ENCODE peak calls at places on chromosomes 1 and 21, in six cellular contexts. P is fibroblast of mammary gland, G is ovary, X is kidney epithelial cell, D is tibial nerve, V is GM12878. R is an unnamed sample.

GRCh38 chr1:32893198-32894018 is 7.1 kb downstream of the HPCA start:
- DNase-seq in P (peak; percentile 14), G (peak; percentile 55), V (no peak), X (no peak), D (no peak), R (no peak)

GRCh38 chr1:87334351-87335174 is 5.9 kb downstream of the LMO4 start:
- DNase-seq in P (peak; percentile 61), D (no peak), G (no peak), X (no peak), V (no peak), R (peak; percentile 42)

GRCh38 chr1:183025782-183026774 is 2.9 kb downstream of the LAMC1 start:
- DNase-seq in D (no peak), G (no peak), V (peak; percentile 51), X (no peak), P (peak; percentile 35), R (no peak)

GRCh38 chr1:248852548-248852947 is 6.3 kb downstream of the ZNF692 start:
- DNase-seq in V (no peak), D (no peak), X (no peak), P (no peak), G (no peak), R (no peak)

GRCh38 chr1:30325999-30326398 is 397.4 kb downstream of the MATN1 start:
- DNase-seq in G (no peak), P (no peak), V (no peak), X (no peak), D (no peak), R (no peak)

GRCh38 chr1:231395051-231395995 is 26.8 kb downstream of the EGLN1 start:
- DNase-seq in P (peak; percentile 98), X (peak; percentile 95), D (no peak), G (no peak), V (no peak), R (peak; percentile 73)

GRCh38 chr1:21123287-21123961 is 53.3 kb downstream of the EIF4G3 start:
- DNase-seq in V (no peak), G (no peak), X (no peak), D (no peak), P (no peak), R (no peak)

GRCh38 chr1:182101415-182102041 is 40.0 kb upstream of the ZNF648 start:
- DNase-seq in V (no peak), P (no peak), X (no peak), D (no peak), G (no peak), R (no peak)

GRCh38 chr1:166017395-166017794 is 149.4 kb downstream of the FAM78B start:
- DNase-seq in G (no peak), P (no peak), D (no peak), X (no peak), V (no peak), R (no peak)

GRCh38 chr1:242185728-242186127 is 186.8 kb upstream of the MAP1LC3C start:
- DNase-seq in D (no peak), V (no peak), G (no peak), P (peak; percentile 13), X (no peak), R (no peak)

GRCh38 chr1:92094595-92094994 is 14.4 kb downstream of the BTBD8 start:
- DNase-seq in D (no peak), X (no peak), G (no peak), P (no peak), V (no peak), R (no peak)

GRCh38 chr1:171610385-171610784 is 11.7 kb upstream of the MYOCOS start:
- DNase-seq in V (no peak), X (no peak), G (no peak), D (no peak), P (peak; percentile 73), R (no peak)

GRCh38 chr1:31904339-31905092 is 33.7 kb downstream of the PTP4A2 start:
- DNase-seq in X (no peak), G (no peak), P (peak; percentile 76), D (no peak), V (no peak), R (no peak)

GRCh38 chr1:27111771-27112573 is 43.0 kb downstream of the SLC9A1 start:
- DNase-seq in D (peak; percentile 47), V (no peak), P (peak; percentile 100), G (peak; percentile 93), X (peak; percentile 99), R (peak; percentile 75)

GRCh38 chr21:36630485-36631206 is 68.3 kb upstream of the SIM2 start:
- DNase-seq in X (no peak), G (no peak), D (peak; percentile 22), P (peak; percentile 45), V (no peak), R (peak; percentile 23)

GRCh38 chr1:39980555-39981313 is 25.8 kb downstream of the MFSD2A start:
- DNase-seq in V (no peak), G (no peak), D (no peak), X (no peak), P (no peak), R (no peak)

DNA sequence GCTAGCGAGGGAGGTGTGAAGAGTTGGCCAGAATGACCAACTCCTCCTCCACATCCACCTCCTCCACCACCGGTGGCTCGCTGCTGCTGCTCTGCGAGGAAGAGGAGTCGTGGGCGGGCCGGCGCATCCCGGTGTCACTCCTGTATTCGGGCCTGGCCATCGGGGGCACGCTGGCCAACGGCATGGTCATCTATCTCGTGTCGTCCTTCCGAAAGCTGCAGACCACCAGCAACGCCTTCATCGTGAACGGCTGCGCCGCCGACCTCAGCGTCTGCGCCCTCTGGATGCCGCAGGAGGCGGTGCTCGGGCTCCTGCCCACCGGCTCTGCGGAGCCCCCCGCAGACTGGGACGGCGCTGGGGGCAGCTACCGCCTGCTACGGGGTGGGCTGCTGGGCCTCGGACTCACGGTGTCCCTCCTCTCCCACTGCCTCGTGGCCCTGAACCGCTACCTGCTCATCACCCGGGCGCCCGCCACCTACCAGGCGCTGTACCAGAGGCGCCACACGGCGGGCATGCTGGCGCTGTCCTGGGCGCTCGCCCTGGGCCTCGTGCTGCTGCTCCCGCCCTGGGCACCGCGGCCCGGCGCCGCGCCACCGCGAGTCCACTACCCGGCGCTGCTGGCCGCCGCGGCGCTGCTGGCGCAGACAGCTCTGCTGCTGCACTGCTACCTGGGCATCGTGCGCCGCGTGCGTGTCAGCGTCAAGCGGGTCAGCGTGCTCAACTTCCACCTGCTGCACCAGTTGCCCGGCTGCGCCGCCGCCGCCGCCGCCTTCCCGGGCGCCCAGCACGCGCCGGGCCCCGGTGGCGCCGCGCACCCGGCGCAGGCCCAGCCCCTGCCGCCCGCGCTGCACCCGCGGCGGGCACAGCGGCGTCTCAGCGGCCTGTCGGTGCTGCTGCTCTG is 1.2 kb downstream of the GPR88 start:
- DNase-seq in G (peak; percentile 39), X (no peak), D (no peak), V (no peak), P (no peak), R (no peak)
- H3K4me3 ChIP-seq in G (peak overlapping the region; percentile 21), X (peak overlapping the region; percentile 30), D (peak overlapping the region; percentile 29), V (peak overlapping the region; percentile 28), P (peak overlapping the region; percentile 28), R (peak overlapping the region; percentile 29)

GRCh38 chr1:2190491-2190976 is 4.0 kb downstream of the FAAP20 start:
- DNase-seq in X (no peak), G (no peak), P (peak; percentile 19), D (no peak), V (no peak), R (no peak)
- H3K4me3 ChIP-seq in X (no peak overlapping the region), G (peak overlapping the region; percentile 58), P (peak overlapping the region; percentile 48), D (peak overlapping the region; percentile 48), V (no peak overlapping the region), R (no peak overlapping the region)

GRCh38 chr1:6180578-6181311 is 624 bp upstream of the CHD5 start:
- DNase-seq in D (no peak), X (no peak), V (no peak), P (no peak), G (peak; percentile 23), R (no peak)

GRCh38 chr1:6179564-6180175 is 451 bp downstream of the CHD5 start:
- DNase-seq in V (no peak), P (no peak), G (no peak), X (no peak), D (no peak), R (no peak)

GRCh38 chr1:6181347-6181770 is 1.2 kb upstream of the CHD5 start:
- DNase-seq in P (no peak), X (no peak), G (peak; percentile 40), D (no peak), V (no peak), R (no peak)

GRCh38 chr1:6178751-6179563 is 1.2 kb downstream of the CHD5 start:
- DNase-seq in X (no peak), G (no peak), D (no peak), P (no peak), V (no peak), R (no peak)

DNA sequence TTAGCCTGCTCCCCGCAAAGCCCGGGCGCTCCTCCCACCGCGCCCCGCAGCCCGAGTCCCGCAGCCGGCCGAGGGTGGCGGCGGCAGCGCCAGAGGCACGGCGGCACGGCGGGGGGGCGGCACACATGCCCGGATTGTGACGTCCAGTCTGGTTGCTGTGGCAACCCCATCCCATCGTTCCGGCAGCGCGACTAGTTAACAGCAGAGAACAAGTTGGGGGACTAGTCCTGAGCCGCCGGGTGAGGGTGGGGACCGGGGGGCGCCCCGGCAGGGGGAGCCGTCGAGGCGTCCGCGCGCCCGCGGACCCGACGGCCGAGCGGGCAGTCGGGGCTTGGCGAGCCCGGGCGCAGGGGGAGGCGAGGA is at the start of gene CHD5:
- DNase-seq in P (no peak), G (no peak), X (no peak), D (no peak), V (no peak), R (no peak)
- H3K4me3 ChIP-seq in P (no peak within 1 kb of the TSS), G (peak within 1 kb of the TSS; percentile 23), X (peak within 1 kb of the TSS; percentile 8), D (peak within 1 kb of the TSS; percentile 9), V (no peak within 1 kb of the TSS), R (peak within 1 kb of the TSS; percentile 8)

DNA sequence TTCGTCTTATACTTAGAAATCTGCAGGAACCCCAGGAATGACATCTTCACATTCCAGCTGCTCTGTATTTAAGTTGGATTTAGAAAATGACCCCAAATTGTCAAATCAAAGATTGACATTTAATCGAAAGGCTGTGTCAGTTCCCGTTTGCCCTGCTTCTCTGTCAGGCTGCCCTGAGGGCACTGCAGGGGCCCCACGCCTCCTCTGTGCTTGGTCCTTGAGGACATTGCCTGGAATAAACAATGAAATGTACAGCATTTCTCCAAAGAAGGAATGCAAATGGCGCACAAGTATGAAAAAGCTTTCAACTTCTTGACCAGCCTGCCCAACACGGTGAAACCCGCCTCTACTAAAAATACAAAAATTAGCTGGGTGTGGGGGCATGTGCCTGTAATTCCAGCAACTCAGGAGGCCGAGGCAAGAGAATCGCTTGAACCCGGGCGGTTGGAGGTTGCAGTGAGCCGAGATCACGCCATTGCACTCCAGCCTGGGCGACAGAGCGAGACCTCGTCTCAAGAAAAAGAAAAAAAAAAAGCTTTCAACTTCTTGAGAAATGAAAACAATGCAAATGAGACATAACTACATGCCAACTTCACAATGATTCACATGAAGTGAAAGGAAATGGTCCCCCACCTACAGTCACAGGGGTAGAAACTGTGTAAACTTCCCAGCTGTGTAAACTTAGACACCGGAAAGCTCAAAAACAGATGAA is 3.0 kb downstream of the TMPRSS3 start:
- DNase-seq in X (no peak), V (peak; percentile 96), P (no peak), G (no peak), D (no peak), R (peak; percentile 52)
- H3K4me3 ChIP-seq in X (no peak overlapping the region), V (peak overlapping the region; percentile 33), P (no peak overlapping the region), G (no peak overlapping the region), D (no peak overlapping the region), R (no peak overlapping the region)

R was measured in SJSA1.